ENCODE peak calls at places on chromosomes 2 and 18, in four cellular contexts. Z, D, T and Y are unnamed samples.

GRCh38 chr2:109470121-109470921 is 143.4 kb downstream of the SEPTIN10 start:
- DNase-seq in Z (no peak), D (peak; percentile 53), T (peak; percentile 40), Y (peak; percentile 90)

GRCh38 chr2:101501443-101501842 is 26.5 kb upstream of the RFX8 start:
- DNase-seq in T (no peak), D (peak; percentile 60), Z (no peak), Y (peak; percentile 47)

GRCh38 chr2:181566643-181567042 is 90.3 kb downstream of the CERKL start:
- DNase-seq in T (no peak), D (no peak), Z (no peak), Y (no peak)

GRCh38 chr2:30339071-30339470 is 107.7 kb downstream of the LBH start:
- DNase-seq in D (no peak), T (no peak), Z (no peak), Y (no peak)

GRCh38 chr18:36372902-36373301 is 75.4 kb downstream of the FHOD3 start:
- DNase-seq in T (peak; percentile 84), Z (no peak), D (peak; percentile 85), Y (peak; percentile 71)

GRCh38 chr2:236405357-236405756 is 141.2 kb upstream of the ASB18 start:
- DNase-seq in T (no peak), Z (no peak), D (no peak), Y (no peak)

GRCh38 chr2:145655366-145655765 is 1135.4 kb upstream of the ZEB2 start:
- DNase-seq in Z (no peak), D (no peak), T (no peak), Y (no peak)

GRCh38 chr18:68796936-68797690 is 767 bp upstream of the CCDC102B start:
- DNase-seq in Z (no peak), T (peak; percentile 95), D (peak; percentile 83), Y (peak; percentile 53)

GRCh38 chr2:236573066-236573929 is 3.7 kb downstream of the ACKR3 start:
- DNase-seq in Z (no peak), T (no peak), D (no peak), Y (no peak)

GRCh38 chr2:69716555-69717120 is 25.3 kb upstream of the ANXA4 start:
- DNase-seq in D (peak; percentile 71), Z (no peak), T (no peak), Y (peak; percentile 78)

GRCh38 chr18:57134564-57135211 is 12.2 kb upstream of the BOD1L2 start:
- DNase-seq in Z (no peak), D (peak; percentile 4), T (no peak), Y (no peak)

GRCh38 chr2:83221258-83221657 is 1237.8 kb downstream of the SUCLG1 start:
- DNase-seq in Z (no peak), T (peak; percentile 15), D (peak; percentile 0), Y (no peak)

GRCh38 chr2:96146881-96147592 is 1.8 kb upstream of the DUSP2 start:
- DNase-seq in T (peak; percentile 16), Z (no peak), D (no peak), Y (peak; percentile 87)

GRCh38 chr2:169982929-169983328 is 155.7 kb downstream of the UBR3 start:
- DNase-seq in D (no peak), Z (no peak), T (no peak), Y (no peak)

GRCh38 chr18:28189400-28190239 is 12.7 kb upstream of the CDH2 start:
- DNase-seq in D (peak; percentile 87), Z (no peak), T (peak; percentile 79), Y (peak; percentile 57)

GRCh38 chr2:40719414-40719813 is 267.5 kb upstream of the SLC8A1 start:
- DNase-seq in T (no peak), Z (no peak), D (no peak), Y (no peak)

GRCh38 chr2:24818721-24819167 is 25.5 kb downstream of the CENPO start:
- DNase-seq in T (peak; percentile 64), D (peak; percentile 63), Z (no peak), Y (peak; percentile 84)

GRCh38 chr2:201396595-201396994 is 39.5 kb upstream of the FLACC1 start:
- DNase-seq in D (peak; percentile 12), Z (no peak), T (peak; percentile 48), Y (no peak)

DNA sequence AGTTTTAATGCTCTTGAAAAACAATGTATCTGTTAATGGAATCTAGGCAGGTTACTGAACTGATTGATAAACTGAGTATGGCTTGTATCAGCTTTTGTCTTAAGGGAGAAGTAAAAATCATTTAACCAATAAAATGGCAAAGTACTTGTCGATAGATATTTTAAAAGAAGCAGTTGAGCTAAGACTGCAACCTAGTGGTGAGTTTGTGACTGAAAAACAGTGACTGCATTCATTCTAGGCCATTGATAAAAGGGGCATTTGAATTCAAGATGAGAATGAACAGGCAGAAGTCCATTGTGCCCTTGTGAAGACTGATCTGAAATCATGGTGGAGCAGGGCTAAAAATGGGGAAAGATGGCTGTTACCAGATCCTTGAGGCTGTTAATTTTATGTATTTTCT is 59.4 kb upstream of the MSTN start:
- DNase-seq in Z (no peak), T (peak; percentile 25), D (peak; percentile 41), Y (peak; percentile 41)
- TF ChIP-seq CTCF in Z (no peak), T (peak; percentile 57), D (peak; percentile 36), Y (peak; percentile 64)

GRCh38 chr2:237682151-237682550 is 54.8 kb downstream of the LRRFIP1 start:
- DNase-seq in Z (no peak), D (no peak), T (no peak), Y (no peak)
- H3K27ac ChIP-seq in Z (no peak overlapping the region), D (no peak overlapping the region), T (no peak overlapping the region), Y (no peak overlapping the region)

DNA sequence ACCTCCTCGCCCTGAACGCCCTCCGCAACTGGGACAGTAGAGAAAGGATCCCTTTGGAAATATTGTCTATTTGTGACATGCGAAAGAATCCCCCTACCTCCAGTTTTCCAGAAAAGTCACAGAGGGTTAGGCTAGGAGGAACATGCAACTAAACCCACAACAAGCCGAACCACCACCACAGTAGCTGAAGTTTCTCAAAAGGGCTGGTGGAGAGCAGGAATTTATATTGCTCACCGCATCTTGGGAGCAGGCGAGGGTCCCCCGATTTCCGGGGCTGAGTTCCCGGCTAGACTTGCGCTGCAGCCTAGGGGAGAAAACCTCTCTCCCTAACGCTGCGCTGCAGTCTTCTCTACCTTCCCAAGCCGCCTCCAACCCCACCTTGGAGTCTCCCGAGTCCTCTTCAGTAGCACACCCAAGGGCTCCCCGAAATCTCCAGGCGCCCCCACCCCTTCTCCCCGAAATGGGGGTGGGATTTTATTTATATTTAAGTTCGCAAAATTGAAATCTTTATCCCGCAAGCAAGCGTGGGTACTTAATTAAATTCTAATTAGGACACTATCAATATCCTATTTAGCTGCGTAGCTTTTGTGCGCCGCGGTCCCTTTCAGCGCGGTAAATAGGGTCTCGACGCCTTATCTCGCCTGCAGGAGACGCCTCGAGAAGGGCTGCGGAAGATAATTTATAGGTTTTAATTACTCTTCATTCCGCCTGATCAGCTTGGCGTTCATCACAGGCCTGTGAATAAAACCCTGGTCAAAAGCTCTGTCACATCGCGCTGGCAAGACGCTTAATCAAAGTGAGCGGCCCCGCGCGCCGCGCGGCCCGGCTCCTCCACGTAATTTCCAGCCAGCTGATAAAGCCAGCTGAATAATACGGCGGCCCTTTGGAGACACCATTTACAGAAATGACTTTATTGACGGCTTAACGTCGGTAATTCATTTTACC is 2.0 kb upstream of the EN1 start:
- DNase-seq in Z (no peak), D (no peak), T (no peak), Y (peak; percentile 42)
- TF ChIP-seq CTCF in Z (no peak), D (no peak), T (no peak), Y (no peak)

GRCh38 chr2:20211860-20212458 is 13.0 kb downstream of the SDC1 start:
- DNase-seq in Z (no peak), D (no peak), T (no peak), Y (no peak)

GRCh38 chr2:20213651-20214565 is 11.0 kb downstream of the SDC1 start:
- DNase-seq in D (no peak), T (no peak), Z (no peak), Y (peak; percentile 68)

GRCh38 chr2:20211420-20211819 is 13.5 kb downstream of the SDC1 start:
- DNase-seq in T (no peak), Z (no peak), D (no peak), Y (no peak)

GRCh38 chr2:20212459-20212870 is 12.5 kb downstream of the SDC1 start:
- DNase-seq in Z (no peak), D (peak; percentile 51), T (peak; percentile 50), Y (peak; percentile 85)

GRCh38 chr2:20212871-20213503 is 11.9 kb downstream of the SDC1 start:
- DNase-seq in T (no peak), Z (no peak), D (no peak), Y (peak; percentile 80)
- H3K27ac ChIP-seq in T (no peak overlapping the region), Z (no peak overlapping the region), D (no peak overlapping the region), Y (no peak overlapping the region)

DNA sequence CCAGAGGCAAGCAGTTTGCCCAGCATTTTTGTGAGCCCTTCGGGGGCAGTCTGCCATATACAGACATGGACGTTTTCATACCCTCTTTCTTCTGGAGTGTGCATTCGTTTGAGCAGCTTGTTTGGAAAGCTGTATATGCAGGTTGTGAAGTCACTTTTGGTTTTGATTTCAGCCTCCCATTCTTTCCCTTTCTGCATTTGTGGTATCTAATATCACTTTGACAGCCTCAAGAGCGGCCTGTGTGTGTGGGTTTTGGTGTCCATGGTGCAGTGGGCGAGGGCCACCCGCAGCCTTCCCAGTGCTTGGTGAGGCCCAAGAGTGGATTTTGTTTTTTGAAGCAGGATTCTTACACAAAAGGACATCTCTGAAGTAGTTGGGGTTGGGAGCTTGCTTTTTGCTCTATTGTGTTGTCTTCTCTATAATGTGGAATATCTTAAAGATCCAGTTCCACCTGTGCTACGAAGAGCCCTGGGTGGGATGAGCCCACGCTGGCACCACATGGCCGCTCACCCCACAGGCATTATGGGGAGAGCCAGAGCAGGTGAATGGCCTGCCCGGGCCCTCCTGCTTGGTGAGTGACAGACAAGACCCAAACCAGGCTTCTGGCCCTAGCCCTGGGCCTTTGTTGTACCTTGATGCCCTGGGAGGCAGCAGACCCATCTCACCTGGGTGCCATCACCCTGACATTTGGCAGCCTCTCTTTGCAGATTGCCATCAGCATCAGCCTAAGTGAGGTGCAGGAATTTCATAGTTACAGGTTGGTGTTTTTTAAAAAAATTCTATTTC is 29.5 kb downstream of the INPP4A start:
- DNase-seq in T (no peak), D (no peak), Z (no peak), Y (no peak)
- TF ChIP-seq CTCF in T (no peak), D (no peak), Z (no peak), Y (no peak)

GRCh38 chr2:175815537-175815936 is 186.5 kb downstream of the LNPK start:
- DNase-seq in Z (no peak), T (no peak), D (peak; percentile 52), Y (no peak)
- H3K27ac ChIP-seq in Z (no peak overlapping the region), T (no peak overlapping the region), D (no peak overlapping the region), Y (no peak overlapping the region)